ENCODE peak calls at places on chromosomes 7 and 10, in ten cellular contexts. F, X, A, M, K, C, P, J, I and E are unnamed samples.

GRCh38 chr7:32036557-32036956 is 33.6 kb downstream of the PDE1C start:
- DNase-seq in I (no peak), K (no peak), C (no peak), P (no peak), X (no peak), A (no peak), F (no peak), M (no peak), J (no peak), E (no peak)

GRCh38 chr7:28674359-28674782 is 262.1 kb downstream of the CREB5 start:
- DNase-seq in I (no peak), C (no peak), M (no peak), F (no peak), X (no peak), K (no peak), A (no peak), P (no peak), J (no peak), E (no peak)

GRCh38 chr7:121832347-121832746 is 40.6 kb upstream of the PTPRZ1 start:
- DNase-seq in J (no peak), X (no peak), P (no peak), F (no peak), A (no peak), I (no peak), C (no peak), M (no peak), K (no peak), E (peak; percentile 73)

GRCh38 chr10:62980697-62981495 is 152.2 kb upstream of the NRBF2 start:
- DNase-seq in P (no peak), J (no peak), C (no peak), X (no peak), K (no peak), A (no peak), F (no peak), M (no peak), I (no peak), E (no peak)

GRCh38 chr10:44893604-44894468 is 17.3 kb upstream of the TMEM72 start:
- DNase-seq in P (no peak), K (no peak), X (no peak), J (no peak), F (no peak), C (no peak), M (no peak), I (no peak), A (no peak), E (no peak)

GRCh38 chr10:96491303-96491702 is 22.4 kb downstream of the TLL2 start:
- DNase-seq in K (no peak), F (no peak), X (peak; percentile 43), I (no peak), M (no peak), P (no peak), A (no peak), C (no peak), J (no peak), E (no peak)

GRCh38 chr10:48414778-48415177 is 108.3 kb downstream of the MAPK8 start:
- DNase-seq in C (no peak), X (no peak), P (no peak), K (no peak), I (no peak), F (no peak), M (no peak), J (no peak), A (peak; percentile 60), E (no peak)

GRCh38 chr10:93991596-93992284 is 2.0 kb upstream of the PLCE1 start:
- DNase-seq in K (peak; percentile 80), C (peak; percentile 66), M (no peak), X (no peak), J (peak; percentile 60), I (peak; percentile 51), P (peak; percentile 76), A (peak; percentile 87), F (peak; percentile 58), E (peak; percentile 66)

GRCh38 chr7:29564455-29565185 is 985 bp downstream of the PRR15 start:
- DNase-seq in J (peak; percentile 38), P (peak; percentile 65), A (peak; percentile 47), K (peak; percentile 50), F (peak; percentile 73), C (peak; percentile 67), X (peak; percentile 79), I (peak; percentile 56), M (no peak), E (peak; percentile 55)

GRCh38 chr10:96706331-96706853 is 13.9 kb downstream of the PIK3AP1 start:
- DNase-seq in F (no peak), A (no peak), I (no peak), P (no peak), J (no peak), K (no peak), M (no peak), C (no peak), X (no peak), E (no peak)

GRCh38 chr7:43761919-43762318 is 3.4 kb downstream of the BLVRA start:
- DNase-seq in P (no peak), X (no peak), J (no peak), I (no peak), F (no peak), M (no peak), K (no peak), C (no peak), A (no peak), E (no peak)

GRCh38 chr7:101816499-101817030 is 861 bp upstream of the CUX1 start:
- DNase-seq in X (peak; percentile 89), A (no peak), M (no peak), C (peak; percentile 81), J (no peak), K (peak; percentile 30), I (peak; percentile 65), F (peak; percentile 64), P (peak; percentile 59), E (peak; percentile 64)

GRCh38 chr10:114876169-114876568 is 54.6 kb downstream of the FHIP2A start:
- DNase-seq in K (no peak), C (no peak), M (no peak), J (no peak), I (no peak), A (no peak), F (no peak), X (no peak), P (no peak), E (no peak)

GRCh38 chr7:140219672-140220520 is 43.1 kb upstream of the KDM7A start:
- DNase-seq in J (no peak), M (no peak), K (no peak), C (no peak), A (no peak), P (no peak), X (no peak), F (no peak), I (no peak), E (no peak)

GRCh38 chr10:30002438-30003266 is 56.7 kb downstream of the JCAD start:
- DNase-seq in J (peak; percentile 79), M (peak; percentile 46), P (peak; percentile 75), I (peak; percentile 68), F (peak; percentile 72), C (peak; percentile 86), X (peak; percentile 73), A (peak; percentile 53), K (peak; percentile 76), E (peak; percentile 86)

GRCh38 chr10:11763501-11763861 is 21.3 kb downstream of the ECHDC3 start:
- DNase-seq in F (no peak), A (no peak), C (no peak), P (no peak), K (no peak), J (no peak), X (no peak), M (no peak), I (no peak), E (no peak)
- H3K4me1 ChIP-seq in F (no peaks in the 10 kb centered on the region), A (no peaks in the 10 kb centered on the region), C (peaks cover 3% of the 10 kb centered on the region), P (peaks cover 4% of the 10 kb centered on the region), K (peaks cover 6% of the 10 kb centered on the region), J (peaks cover 2% of the 10 kb centered on the region), X (no peaks in the 10 kb centered on the region), M (no peaks in the 10 kb centered on the region), I (peaks cover 2% of the 10 kb centered on the region), E (peaks cover 5% of the 10 kb centered on the region)

DNA sequence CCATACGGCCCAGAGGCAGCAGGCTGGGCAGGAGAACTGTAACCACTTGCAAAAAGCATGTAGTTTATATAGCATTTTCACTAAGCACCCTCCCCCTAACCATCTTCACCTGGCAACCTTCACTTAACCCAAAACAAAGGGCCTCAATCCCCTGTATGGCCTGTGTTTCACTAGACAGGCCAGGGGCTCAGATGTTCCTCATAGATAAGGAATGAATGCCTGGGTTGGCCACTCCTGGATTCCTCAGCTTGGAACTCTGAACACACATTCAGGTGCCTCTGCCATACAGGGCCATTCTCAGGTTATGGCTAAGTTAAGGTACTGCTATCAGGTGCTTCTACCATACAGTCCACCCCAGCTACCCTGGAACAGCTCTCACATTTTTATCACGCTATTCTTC is 10.3 kb upstream of the TMEM168 start:
- DNase-seq in A (no peak), M (no peak), F (no peak), K (no peak), J (no peak), X (no peak), P (no peak), I (no peak), C (no peak), E (no peak)
- H3K27me3 ChIP-seq in A (peaks cover 2% of the 10 kb centered on the region), M (no peaks in the 10 kb centered on the region), F (no peaks in the 10 kb centered on the region), K (no peaks in the 10 kb centered on the region), J (no peaks in the 10 kb centered on the region), X (no peaks in the 10 kb centered on the region), P (no peaks in the 10 kb centered on the region), I (no peaks in the 10 kb centered on the region), C (no peaks in the 10 kb centered on the region), E (no peaks in the 10 kb centered on the region)

GRCh38 chr7:150379590-150380379 is 655 bp downstream of the ZNF775 start:
- DNase-seq in K (peak; percentile 56), F (no peak), J (no peak), C (no peak), P (no peak), A (peak; percentile 52), I (no peak), M (no peak), X (peak; percentile 72), E (no peak)
- H3K27ac ChIP-seq in K (peak overlapping the region; percentile 94), F (peak overlapping the region; percentile 93), J (peak overlapping the region; percentile 74), C (peak overlapping the region; percentile 92), P (peak overlapping the region; percentile 49), A (peak overlapping the region; percentile 17), I (peak overlapping the region; percentile 98), M (peak overlapping the region; percentile 91), X (peak overlapping the region; percentile 88), E (peak overlapping the region; percentile 93)

GRCh38 chr7:116674508-116675173 is 2.6 kb downstream of the MET start:
- DNase-seq in C (no peak), I (no peak), P (no peak), A (no peak), M (no peak), J (no peak), F (no peak), X (no peak), K (peak; percentile 41), E (no peak)

GRCh38 chr7:116683786-116684185 is 11.8 kb downstream of the MET start:
- DNase-seq in X (no peak), J (no peak), P (no peak), K (no peak), F (no peak), C (no peak), M (no peak), A (no peak), I (no peak), E (no peak)

GRCh38 chr7:116675812-116676355 is 3.9 kb downstream of the MET start:
- DNase-seq in K (no peak), A (no peak), P (no peak), X (no peak), C (no peak), M (no peak), I (no peak), J (no peak), F (no peak), E (no peak)

GRCh38 chr7:116679495-116679894 is 7.5 kb downstream of the MET start:
- DNase-seq in C (no peak), A (no peak), X (no peak), K (no peak), F (no peak), J (no peak), M (no peak), I (no peak), P (no peak), E (no peak)

GRCh38 chr7:116678812-116679211 is 6.8 kb downstream of the MET start:
- DNase-seq in K (no peak), F (no peak), C (no peak), I (no peak), P (no peak), J (no peak), M (no peak), A (no peak), X (no peak), E (no peak)
- H3K4me1 ChIP-seq in K (peaks cover 9% of the 10 kb centered on the region), F (no peaks in the 10 kb centered on the region), C (peaks cover 19% of the 10 kb centered on the region), I (peaks cover 15% of the 10 kb centered on the region), P (no peaks in the 10 kb centered on the region), J (peaks cover 3% of the 10 kb centered on the region), M (no peaks in the 10 kb centered on the region), A (peaks cover 6% of the 10 kb centered on the region), X (no peaks in the 10 kb centered on the region), E (no peaks in the 10 kb centered on the region)